ENCODE peak calls at places on chromosomes 16 and 17, in six cellular contexts. One of them, this sample, is unnamed.

GRCh38 chr16:2246301-2246885 is 5.0 kb downstream of the ECI1 start:
- DNase-seq in cardiac septum: no peak
- DNase-seq in HTR-8/SVneo: no peak
- DNase-seq in NCI-H510A: no peak
- DNase-seq in activated T-helper 1 cell treated with anti-CD3 and anti-CD28 coated beads, Interleukin-2, amount 50 U/mL, for 16 hours: no peak
- DNase-seq in psoas muscle: peak
- DNase-seq in this sample: no peak

GRCh38 chr16:85819245-85819644 is 19.8 kb downstream of the COX4I1 start:
- DNase-seq in cardiac septum: peak
- DNase-seq in HTR-8/SVneo: peak
- DNase-seq in NCI-H510A: peak
- DNase-seq in activated T-helper 1 cell treated with anti-CD3 and anti-CD28 coated beads, Interleukin-2, amount 50 U/mL, for 16 hours: peak
- DNase-seq in psoas muscle: peak
- DNase-seq in this sample: peak

GRCh38 chr17:7280519-7281073 is 922 bp upstream of the SLC2A4 start:
- DNase-seq in cardiac septum: peak
- DNase-seq in HTR-8/SVneo: peak
- DNase-seq in NCI-H510A: peak
- DNase-seq in activated T-helper 1 cell treated with anti-CD3 and anti-CD28 coated beads, Interleukin-2, amount 50 U/mL, for 16 hours: peak
- DNase-seq in psoas muscle: peak
- DNase-seq in this sample: peak

GRCh38 chr17:6753006-6753445 is 2.8 kb upstream of the XAF1 start:
- DNase-seq in cardiac septum: peak
- DNase-seq in HTR-8/SVneo: peak
- DNase-seq in NCI-H510A: no peak
- DNase-seq in activated T-helper 1 cell treated with anti-CD3 and anti-CD28 coated beads, Interleukin-2, amount 50 U/mL, for 16 hours: no peak
- DNase-seq in psoas muscle: peak
- DNase-seq in this sample: peak

GRCh38 chr16:4678596-4678995 is 14.8 kb upstream of the NUDT16L1 start:
- DNase-seq in cardiac septum: no peak
- DNase-seq in HTR-8/SVneo: no peak
- DNase-seq in NCI-H510A: no peak
- DNase-seq in activated T-helper 1 cell treated with anti-CD3 and anti-CD28 coated beads, Interleukin-2, amount 50 U/mL, for 16 hours: no peak
- DNase-seq in psoas muscle: no peak
- DNase-seq in this sample: no peak

GRCh38 chr16:87710887-87711286 is 54.9 kb downstream of the KLHDC4 start:
- DNase-seq in cardiac septum: no peak
- DNase-seq in HTR-8/SVneo: no peak
- DNase-seq in NCI-H510A: no peak
- DNase-seq in activated T-helper 1 cell treated with anti-CD3 and anti-CD28 coated beads, Interleukin-2, amount 50 U/mL, for 16 hours: no peak
- DNase-seq in psoas muscle: no peak
- DNase-seq in this sample: no peak

GRCh38 chr17:16100737-16101400 is 101.2 kb downstream of the TTC19 start:
- DNase-seq in cardiac septum: no peak
- DNase-seq in HTR-8/SVneo: no peak
- DNase-seq in NCI-H510A: no peak
- DNase-seq in activated T-helper 1 cell treated with anti-CD3 and anti-CD28 coated beads, Interleukin-2, amount 50 U/mL, for 16 hours: no peak
- DNase-seq in psoas muscle: no peak
- DNase-seq in this sample: no peak

GRCh38 chr17:66459811-66460270 is 157.4 kb downstream of the PRKCA start:
- DNase-seq in cardiac septum: no peak
- DNase-seq in HTR-8/SVneo: peak
- DNase-seq in NCI-H510A: no peak
- DNase-seq in activated T-helper 1 cell treated with anti-CD3 and anti-CD28 coated beads, Interleukin-2, amount 50 U/mL, for 16 hours: no peak
- DNase-seq in psoas muscle: no peak
- DNase-seq in this sample: peak

GRCh38 chr16:30722443-30722842 is 23.5 kb downstream of the SRCAP start:
- DNase-seq in cardiac septum: peak
- DNase-seq in HTR-8/SVneo: no peak
- DNase-seq in NCI-H510A: no peak
- DNase-seq in activated T-helper 1 cell treated with anti-CD3 and anti-CD28 coated beads, Interleukin-2, amount 50 U/mL, for 16 hours: no peak
- DNase-seq in psoas muscle: no peak
- DNase-seq in this sample: no peak

GRCh38 chr16:49493836-49494235 is 120.2 kb downstream of the C16orf78 start:
- DNase-seq in cardiac septum: peak
- DNase-seq in HTR-8/SVneo: no peak
- DNase-seq in NCI-H510A: no peak
- DNase-seq in activated T-helper 1 cell treated with anti-CD3 and anti-CD28 coated beads, Interleukin-2, amount 50 U/mL, for 16 hours: no peak
- DNase-seq in psoas muscle: peak
- DNase-seq in this sample: no peak

GRCh38 chr17:281365-281999 is 71.1 kb downstream of the RPH3AL start:
- DNase-seq in cardiac septum: peak
- DNase-seq in HTR-8/SVneo: no peak
- DNase-seq in NCI-H510A: no peak
- DNase-seq in activated T-helper 1 cell treated with anti-CD3 and anti-CD28 coated beads, Interleukin-2, amount 50 U/mL, for 16 hours: no peak
- DNase-seq in psoas muscle: no peak
- DNase-seq in this sample: no peak

GRCh38 chr16:52496051-52496876 is 50.7 kb downstream of the TOX3 start:
- DNase-seq in cardiac septum: no peak
- DNase-seq in HTR-8/SVneo: no peak
- DNase-seq in NCI-H510A: no peak
- DNase-seq in activated T-helper 1 cell treated with anti-CD3 and anti-CD28 coated beads, Interleukin-2, amount 50 U/mL, for 16 hours: no peak
- DNase-seq in psoas muscle: no peak
- DNase-seq in this sample: no peak

GRCh38 chr17:80362428-80363119 is 52.4 kb upstream of the ENDOV start:
- DNase-seq in cardiac septum: peak
- DNase-seq in HTR-8/SVneo: no peak
- DNase-seq in NCI-H510A: no peak
- DNase-seq in activated T-helper 1 cell treated with anti-CD3 and anti-CD28 coated beads, Interleukin-2, amount 50 U/mL, for 16 hours: no peak
- DNase-seq in psoas muscle: peak
- DNase-seq in this sample: no peak

GRCh38 chr16:82481455-82481854 is 145.3 kb upstream of the CDH13 start:
- DNase-seq in cardiac septum: no peak
- DNase-seq in HTR-8/SVneo: no peak
- DNase-seq in NCI-H510A: no peak
- DNase-seq in activated T-helper 1 cell treated with anti-CD3 and anti-CD28 coated beads, Interleukin-2, amount 50 U/mL, for 16 hours: no peak
- DNase-seq in psoas muscle: no peak
- DNase-seq in this sample: no peak

GRCh38 chr17:30950669-30951399 is 20.0 kb upstream of the RNF135 start:
- DNase-seq in cardiac septum: no peak
- DNase-seq in HTR-8/SVneo: no peak
- DNase-seq in NCI-H510A: peak
- DNase-seq in activated T-helper 1 cell treated with anti-CD3 and anti-CD28 coated beads, Interleukin-2, amount 50 U/mL, for 16 hours: no peak
- DNase-seq in psoas muscle: peak
- DNase-seq in this sample: peak

GRCh38 chr17:4786111-4786491 is at the start of gene VMO1:
- DNase-seq in cardiac septum: no peak
- DNase-seq in HTR-8/SVneo: no peak
- DNase-seq in NCI-H510A: no peak
- DNase-seq in activated T-helper 1 cell treated with anti-CD3 and anti-CD28 coated beads, Interleukin-2, amount 50 U/mL, for 16 hours: no peak
- DNase-seq in psoas muscle: peak
- DNase-seq in this sample: no peak

GRCh38 chr17:59796785-59797205 is 89.3 kb downstream of the VMP1 start:
- DNase-seq in cardiac septum: no peak
- DNase-seq in HTR-8/SVneo: no peak
- DNase-seq in NCI-H510A: no peak
- DNase-seq in activated T-helper 1 cell treated with anti-CD3 and anti-CD28 coated beads, Interleukin-2, amount 50 U/mL, for 16 hours: no peak
- DNase-seq in psoas muscle: no peak
- DNase-seq in this sample: no peak

GRCh38 chr17:62966426-62967110 is 533 bp downstream of the TANC2 start:
- DNase-seq in cardiac septum: no peak
- DNase-seq in HTR-8/SVneo: peak
- DNase-seq in NCI-H510A: no peak
- DNase-seq in activated T-helper 1 cell treated with anti-CD3 and anti-CD28 coated beads, Interleukin-2, amount 50 U/mL, for 16 hours: peak
- DNase-seq in psoas muscle: no peak
- DNase-seq in this sample: no peak

GRCh38 chr17:42284566-42284965 is 3.7 kb upstream of the STAT5A start:
- DNase-seq in cardiac septum: no peak
- DNase-seq in HTR-8/SVneo: no peak
- DNase-seq in NCI-H510A: no peak
- DNase-seq in activated T-helper 1 cell treated with anti-CD3 and anti-CD28 coated beads, Interleukin-2, amount 50 U/mL, for 16 hours: no peak
- DNase-seq in psoas muscle: peak
- DNase-seq in this sample: no peak

GRCh38 chr16:68517606-68518161 is 21.4 kb upstream of the ZFP90 start:
- DNase-seq in cardiac septum: no peak
- DNase-seq in HTR-8/SVneo: no peak
- DNase-seq in NCI-H510A: no peak
- DNase-seq in activated T-helper 1 cell treated with anti-CD3 and anti-CD28 coated beads, Interleukin-2, amount 50 U/mL, for 16 hours: no peak
- DNase-seq in psoas muscle: no peak
- DNase-seq in this sample: no peak

GRCh38 chr16:6836771-6837170 is 495.9 kb upstream of the RBFOX1 start:
- DNase-seq in cardiac septum: no peak
- DNase-seq in HTR-8/SVneo: no peak
- DNase-seq in NCI-H510A: no peak
- DNase-seq in activated T-helper 1 cell treated with anti-CD3 and anti-CD28 coated beads, Interleukin-2, amount 50 U/mL, for 16 hours: no peak
- DNase-seq in psoas muscle: no peak
- DNase-seq in this sample: no peak

GRCh38 chr17:44044092-44044491 is 22.4 kb downstream of the LSM12 start:
- DNase-seq in cardiac septum: no peak
- DNase-seq in HTR-8/SVneo: no peak
- DNase-seq in NCI-H510A: no peak
- DNase-seq in activated T-helper 1 cell treated with anti-CD3 and anti-CD28 coated beads, Interleukin-2, amount 50 U/mL, for 16 hours: no peak
- DNase-seq in psoas muscle: no peak
- DNase-seq in this sample: peak

GRCh38 chr17:72193395-72194106 is 72.7 kb downstream of the SOX9 start:
- DNase-seq in cardiac septum: no peak
- DNase-seq in HTR-8/SVneo: no peak
- DNase-seq in NCI-H510A: no peak
- DNase-seq in activated T-helper 1 cell treated with anti-CD3 and anti-CD28 coated beads, Interleukin-2, amount 50 U/mL, for 16 hours: no peak
- DNase-seq in psoas muscle: peak
- DNase-seq in this sample: no peak

GRCh38 chr16:30894540-30895368 is 877 bp upstream of the BCL7C start:
- DNase-seq in cardiac septum: no peak
- DNase-seq in HTR-8/SVneo: no peak
- DNase-seq in NCI-H510A: no peak
- DNase-seq in activated T-helper 1 cell treated with anti-CD3 and anti-CD28 coated beads, Interleukin-2, amount 50 U/mL, for 16 hours: no peak
- DNase-seq in psoas muscle: no peak
- DNase-seq in this sample: no peak

GRCh38 chr17:82963104-82963950 is 116.1 kb upstream of the METRNL start:
- DNase-seq in cardiac septum: peak
- DNase-seq in HTR-8/SVneo: peak
- DNase-seq in NCI-H510A: peak
- DNase-seq in activated T-helper 1 cell treated with anti-CD3 and anti-CD28 coated beads, Interleukin-2, amount 50 U/mL, for 16 hours: no peak
- DNase-seq in psoas muscle: peak
- DNase-seq in this sample: peak

GRCh38 chr16:22359679-22360078 is 14.7 kb downstream of the CDR2 start:
- DNase-seq in cardiac septum: no peak
- DNase-seq in HTR-8/SVneo: no peak
- DNase-seq in NCI-H510A: no peak
- DNase-seq in activated T-helper 1 cell treated with anti-CD3 and anti-CD28 coated beads, Interleukin-2, amount 50 U/mL, for 16 hours: no peak
- DNase-seq in psoas muscle: no peak
- DNase-seq in this sample: no peak

GRCh38 chr16:10770907-10771306 is 27.3 kb downstream of the NUBP1 start:
- DNase-seq in cardiac septum: no peak
- DNase-seq in HTR-8/SVneo: no peak
- DNase-seq in NCI-H510A: no peak
- DNase-seq in activated T-helper 1 cell treated with anti-CD3 and anti-CD28 coated beads, Interleukin-2, amount 50 U/mL, for 16 hours: no peak
- DNase-seq in psoas muscle: no peak
- DNase-seq in this sample: no peak

GRCh38 chr17:62899349-62899748 is 66.7 kb upstream of the TANC2 start:
- DNase-seq in cardiac septum: no peak
- DNase-seq in HTR-8/SVneo: no peak
- DNase-seq in NCI-H510A: no peak
- DNase-seq in activated T-helper 1 cell treated with anti-CD3 and anti-CD28 coated beads, Interleukin-2, amount 50 U/mL, for 16 hours: no peak
- DNase-seq in psoas muscle: no peak
- DNase-seq in this sample: no peak

GRCh38 chr17:48429156-48429555 is 858 bp downstream of the SKAP1 start:
- DNase-seq in cardiac septum: no peak
- DNase-seq in HTR-8/SVneo: no peak
- DNase-seq in NCI-H510A: no peak
- DNase-seq in activated T-helper 1 cell treated with anti-CD3 and anti-CD28 coated beads, Interleukin-2, amount 50 U/mL, for 16 hours: no peak
- DNase-seq in psoas muscle: no peak
- DNase-seq in this sample: no peak

GRCh38 chr16:84062734-84063640 is 20.4 kb upstream of the SLC38A8 start:
- DNase-seq in cardiac septum: peak
- DNase-seq in HTR-8/SVneo: peak
- DNase-seq in NCI-H510A: no peak
- DNase-seq in activated T-helper 1 cell treated with anti-CD3 and anti-CD28 coated beads, Interleukin-2, amount 50 U/mL, for 16 hours: peak
- DNase-seq in psoas muscle: peak
- DNase-seq in this sample: peak

GRCh38 chr16:72657791-72658190 is 390.1 kb downstream of the ZFHX3 start:
- DNase-seq in cardiac septum: no peak
- DNase-seq in HTR-8/SVneo: no peak
- DNase-seq in NCI-H510A: no peak
- DNase-seq in activated T-helper 1 cell treated with anti-CD3 and anti-CD28 coated beads, Interleukin-2, amount 50 U/mL, for 16 hours: no peak
- DNase-seq in psoas muscle: no peak
- DNase-seq in this sample: no peak

GRCh38 chr17:11324846-11325420 is 83.9 kb downstream of the SHISA6 start:
- DNase-seq in cardiac septum: no peak
- DNase-seq in HTR-8/SVneo: no peak
- DNase-seq in NCI-H510A: no peak
- DNase-seq in activated T-helper 1 cell treated with anti-CD3 and anti-CD28 coated beads, Interleukin-2, amount 50 U/mL, for 16 hours: no peak
- DNase-seq in psoas muscle: no peak
- DNase-seq in this sample: no peak

GRCh38 chr16:49560018-49560830 is 186.6 kb downstream of the C16orf78 start:
- DNase-seq in cardiac septum: no peak
- DNase-seq in HTR-8/SVneo: no peak
- DNase-seq in NCI-H510A: no peak
- DNase-seq in activated T-helper 1 cell treated with anti-CD3 and anti-CD28 coated beads, Interleukin-2, amount 50 U/mL, for 16 hours: no peak
- DNase-seq in psoas muscle: peak
- DNase-seq in this sample: no peak

GRCh38 chr17:16661217-16661616 is 7.6 kb upstream of the ZNF624 start:
- DNase-seq in cardiac septum: no peak
- DNase-seq in HTR-8/SVneo: no peak
- DNase-seq in NCI-H510A: no peak
- DNase-seq in activated T-helper 1 cell treated with anti-CD3 and anti-CD28 coated beads, Interleukin-2, amount 50 U/mL, for 16 hours: no peak
- DNase-seq in psoas muscle: no peak
- DNase-seq in this sample: no peak